ENCODE peak calls at places on chromosomes 4 and X, in eight cellular contexts. A, H, V, I, T, Q, L and J are unnamed samples.

GRCh38 chr4:168868044-168868855 is 141.8 kb downstream of the CBR4 start:
- DNase-seq in A (no peak), H (no peak), V (no peak), I (no peak), T (no peak), Q (peak), L (no peak), J (no peak)

GRCh38 chr4:72987741-72988729 is 81.5 kb downstream of the COX18 start:
- DNase-seq in A (no peak), H (no peak), V (no peak), I (no peak), T (no peak), Q (peak), L (no peak), J (no peak)

GRCh38 chr4:31701256-31701655 is 981.1 kb downstream of the PCDH7 start:
- DNase-seq in A (no peak), H (no peak), V (no peak), I (no peak), T (no peak), Q (no peak), L (no peak), J (no peak)

GRCh38 chr4:20253799-20254409 is 2.2 kb downstream of the SLIT2 start:
- DNase-seq in A (no peak), H (peak), V (no peak), I (peak), T (no peak), Q (no peak), L (no peak), J (peak)

GRCh38 chr4:30770049-30770549 is 49.9 kb downstream of the PCDH7 start:
- DNase-seq in A (no peak), H (no peak), V (no peak), I (peak), T (peak), Q (peak), L (no peak), J (no peak)

GRCh38 chrX:152641996-152642395 is 4.3 kb downstream of the GABRQ start:
- DNase-seq in A (no peak), H (no peak), V (no peak), I (peak), T (no peak), Q (no peak), L (no peak), J (no peak)

GRCh38 chr4:56908206-56909082 is 744 bp downstream of the REST start:
- DNase-seq in A (peak), H (peak), V (peak), I (peak), T (no peak), Q (peak), L (peak), J (peak)

GRCh38 chr4:133969202-133969873 is 232.3 kb downstream of the PABPC4L start:
- DNase-seq in A (no peak), H (no peak), V (peak), I (peak), T (no peak), Q (peak), L (peak), J (no peak)

GRCh38 chrX:38484607-38485498 is 76.5 kb upstream of the TSPAN7 start:
- DNase-seq in A (no peak), H (no peak), V (no peak), I (no peak), T (no peak), Q (no peak), L (no peak), J (no peak)

GRCh38 chr4:139461022-139461421 is 7.1 kb downstream of the RAB33B start:
- DNase-seq in A (no peak), H (no peak), V (no peak), I (no peak), T (no peak), Q (no peak), L (no peak), J (no peak)

GRCh38 chrX:120753413-120754251 is 122.0 kb downstream of the CT47B1 start:
- DNase-seq in A (no peak), H (peak), V (no peak), I (no peak), T (no peak), Q (no peak), L (no peak), J (no peak)

GRCh38 chr4:3124070-3124767 is 49.7 kb downstream of the HTT start:
- DNase-seq in A (no peak), H (no peak), V (no peak), I (no peak), T (no peak), Q (no peak), L (no peak), J (no peak)

GRCh38 chrX:110509778-110510510 is 151.3 kb downstream of the RTL9 start:
- DNase-seq in A (no peak), H (no peak), V (no peak), I (peak), T (no peak), Q (peak), L (no peak), J (no peak)

GRCh38 chrX:151712253-151712652 is 3.6 kb upstream of the FATE1 start:
- DNase-seq in A (no peak), H (no peak), V (no peak), I (no peak), T (no peak), Q (no peak), L (no peak), J (no peak)